ENCODE peak calls at places on chromosomes 3 and 15, in five cellular contexts. P is activated T-helper 1 cell treated with anti-CD3 and anti-CD28 coated beads, Interleukin-12 subunit alpha, Interleukin-12 subunit beta, Interleukin-2, Interleukin-4 antibody, amounts not matched to agents 30 ng/mL and 10 ng/mL and 1 ng/mL, durations not matched to agents 14 hours and 24 hours and 36 hours; N is right cardiac atrium; D is WERI-Rb-1; E is hypothalamus. S is an unnamed sample.
A peak's percentile ranks its signal among the peaks of the same experiment; 100 is the strongest.

GRCh38 chr15:82113116-82113715 is 67.4 kb upstream of the MEX3B start:
- DNase-seq in P (no peak), N (no peak), D (no peak), E (no peak), S (no peak)

GRCh38 chr3:195839260-195840010 is 27.7 kb upstream of the MUC4 start:
- DNase-seq in P (no peak), N (no peak), D (peak; percentile 40), E (no peak), S (no peak)

GRCh38 chr3:48440590-48440958 is 517 bp downstream of the TMA7 start:
- DNase-seq in P (no peak), N (peak; percentile 60), D (no peak), E (no peak), S (no peak)

GRCh38 chr15:72236381-72237285 is 5.6 kb upstream of the PKM start:
- DNase-seq in P (no peak), N (no peak), D (peak; percentile 45), E (no peak), S (no peak)

GRCh38 chr3:100465871-100466777 is 26.3 kb upstream of the TMEM45A start:
- DNase-seq in P (no peak), N (no peak), D (no peak), E (no peak), S (no peak)

GRCh38 chr3:23115171-23115877 is 87.8 kb upstream of the UBE2E2 start:
- DNase-seq in P (no peak), N (no peak), D (no peak), E (no peak), S (no peak)

GRCh38 chr3:105162448-105162847 is 204.3 kb upstream of the ALCAM start:
- DNase-seq in P (no peak), N (no peak), D (no peak), E (no peak), S (no peak)

GRCh38 chr3:98782826-98783500 is 19.8 kb downstream of the ST3GAL6 start:
- DNase-seq in P (no peak), N (no peak), D (no peak), E (no peak), S (no peak)

GRCh38 chr15:58771621-58772235 is 626 bp downstream of the MINDY2 start:
- DNase-seq in P (peak; percentile 11), N (peak; percentile 84), D (peak; percentile 48), E (peak; percentile 52), S (no peak)

GRCh38 chr3:14520967-14521366 is 19.2 kb downstream of the GRIP2 start:
- DNase-seq in P (no peak), N (no peak), D (peak; percentile 4), E (no peak), S (no peak)

GRCh38 chr3:133712017-133712416 is 34.2 kb upstream of the TF start:
- DNase-seq in P (no peak), N (no peak), D (no peak), E (no peak), S (no peak)

GRCh38 chr3:62665627-62666433 is 209.4 kb downstream of the CADPS start:
- DNase-seq in P (no peak), N (peak; percentile 80), D (peak; percentile 94), E (peak; percentile 14), S (peak; percentile 26)

GRCh38 chr3:18295171-18295920 is 129.8 kb downstream of the SATB1 start:
- DNase-seq in P (no peak), N (peak; percentile 46), D (peak; percentile 65), E (no peak), S (peak; percentile 87)

GRCh38 chr15:31268108-31268501 is 58.5 kb upstream of the KLF13 start:
- DNase-seq in P (no peak), N (no peak), D (no peak), E (no peak), S (no peak)

GRCh38 chr15:60889506-60889905 is 339.6 kb downstream of the RORA start:
- DNase-seq in P (no peak), N (no peak), D (no peak), E (no peak), S (no peak)

GRCh38 chr3:43870110-43870509 is 179.4 kb downstream of the ABHD5 start:
- DNase-seq in P (no peak), N (no peak), D (no peak), E (no peak), S (no peak)

GRCh38 chr3:60056394-60056793 is 1006.6 kb upstream of the CFAP20DC start:
- DNase-seq in P (no peak), N (no peak), D (no peak), E (no peak), S (no peak)

GRCh38 chr3:149450281-149450680 is 24.2 kb upstream of the TM4SF4 start:
- DNase-seq in P (no peak), N (no peak), D (no peak), E (no peak), S (no peak)

GRCh38 chr3:10299175-10299574 is 6.4 kb upstream of the GHRL start:
- DNase-seq in P (no peak), N (no peak), D (peak; percentile 33), E (no peak), S (no peak)

GRCh38 chr3:111392911-111393351 is 149.1 kb upstream of the CD96 start:
- DNase-seq in P (peak; percentile 16), N (no peak), D (peak; percentile 25), E (no peak), S (peak; percentile 12)

GRCh38 chr15:77186518-77187095 is 115.7 kb upstream of the TSPAN3 start:
- DNase-seq in P (no peak), N (no peak), D (no peak), E (no peak), S (peak; percentile 10)

GRCh38 chr15:87944687-87945086 is 311.9 kb downstream of the NTRK3 start:
- DNase-seq in P (no peak), N (peak; percentile 43), D (no peak), E (no peak), S (no peak)

GRCh38 chr3:131518682-131519081 is 15.9 kb upstream of the MRPL3 start:
- DNase-seq in P (no peak), N (no peak), D (no peak), E (no peak), S (no peak)

GRCh38 chr3:178325330-178325729 is 210.9 kb upstream of the KCNMB2 start:
- DNase-seq in P (no peak), N (no peak), D (no peak), E (no peak), S (no peak)

GRCh38 chr3:25453521-25454410 is 25.7 kb downstream of the RARB start:
- DNase-seq in P (no peak), N (no peak), D (no peak), E (no peak), S (no peak)

S was measured in HCT116.